ENCODE peak calls at places on chromosomes 4 and X, in six cellular contexts. G is HepG2, S is SK-N-SH, H is K562, I is HCT116, V is H1. E is an unnamed sample.

GRCh38 chrX:13167444-13168207 is 123.2 kb upstream of the FAM9C start:
- DNase-seq in V (no peak), S (peak; percentile 20), I (no peak), H (no peak), G (no peak), E (no peak)

GRCh38 chrX:116198810-116199209 is 28.3 kb downstream of the AGTR2 start:
- DNase-seq in S (no peak), H (no peak), I (no peak), V (no peak), G (peak; percentile 0), E (no peak)

GRCh38 chr4:158254328-158254727 is 44.0 kb downstream of the TMEM144 start:
- DNase-seq in S (no peak), G (no peak), I (no peak), H (no peak), V (no peak), E (no peak)

GRCh38 chr4:67881226-67881625 is 2.6 kb downstream of the TMPRSS11D start:
- DNase-seq in S (no peak), H (no peak), G (no peak), I (no peak), V (no peak), E (no peak)

GRCh38 chrX:19799319-19800182 is 87.8 kb downstream of the SH3KBP1 start:
- DNase-seq in I (no peak), V (no peak), G (no peak), S (no peak), H (no peak), E (no peak)

GRCh38 chrX:16771483-16772398 is 14.5 kb upstream of the TXLNG start:
- DNase-seq in S (peak; percentile 44), I (peak; percentile 81), G (peak; percentile 86), H (peak; percentile 56), V (peak; percentile 44), E (peak; percentile 20)

GRCh38 chr4:184196730-184197355 is 20.8 kb downstream of the ENPP6 start:
- DNase-seq in H (no peak), V (no peak), G (no peak), I (no peak), S (no peak), E (no peak)

GRCh38 chrX:38899650-38900049 is 98.4 kb downstream of the MID1IP1 start:
- DNase-seq in S (no peak), G (no peak), I (no peak), H (no peak), V (no peak), E (no peak)

GRCh38 chrX:155134255-155134654 is 62.9 kb downstream of the BRCC3 start:
- DNase-seq in G (no peak), H (no peak), I (no peak), S (no peak), V (no peak), E (no peak)

GRCh38 chr4:83285022-83285387 is 407 bp upstream of the COQ2 start:
- DNase-seq in V (no peak), I (no peak), S (peak; percentile 23), H (no peak), G (no peak), E (no peak)

GRCh38 chrX:67622053-67622452 is 78.2 kb downstream of the AR start:
- DNase-seq in G (no peak), I (no peak), S (no peak), V (no peak), H (no peak), E (no peak)

GRCh38 chrX:129957241-129958099 is 25.0 kb upstream of the BCORL1 start:
- DNase-seq in G (no peak), I (peak; percentile 15), S (peak; percentile 84), H (peak; percentile 80), V (no peak), E (no peak)

GRCh38 chr4:108881190-108881589 is 118.3 kb upstream of the ETNPPL start:
- DNase-seq in S (no peak), I (no peak), V (no peak), G (no peak), H (no peak), E (no peak)

GRCh38 chr4:6504900-6505496 is 32.6 kb upstream of the PPP2R2C start:
- DNase-seq in V (no peak), I (no peak), G (no peak), S (no peak), H (no peak), E (no peak)

GRCh38 chrX:19514791-19515614 is at the start of gene MAP3K15:
- DNase-seq in S (peak; percentile 74), G (peak; percentile 13), V (peak; percentile 56), H (peak; percentile 31), I (no peak), E (no peak)

GRCh38 chrX:44314259-44314734 is 29.2 kb downstream of the EFHC2 start:
- DNase-seq in G (no peak), V (no peak), I (no peak), H (peak; percentile 89), S (peak; percentile 19), E (no peak)

GRCh38 chr4:169159614-169160013 is 111.1 kb downstream of the SH3RF1 start:
- DNase-seq in G (no peak), H (no peak), I (no peak), S (no peak), V (no peak), E (no peak)

GRCh38 chrX:24647257-24648058 is at the start of gene PCYT1B:
- DNase-seq in I (no peak), V (peak; percentile 66), G (no peak), S (peak; percentile 74), H (peak; percentile 56), E (no peak)

GRCh38 chr4:16157609-16158503 is 68.4 kb downstream of the TAPT1 start:
- DNase-seq in V (no peak), H (no peak), G (peak; percentile 26), S (no peak), I (no peak), E (no peak)

GRCh38 chrX:130691576-130691975 is 211.4 kb downstream of the ENOX2 start:
- DNase-seq in G (no peak), V (no peak), I (no peak), H (no peak), S (no peak), E (no peak)

DNA sequence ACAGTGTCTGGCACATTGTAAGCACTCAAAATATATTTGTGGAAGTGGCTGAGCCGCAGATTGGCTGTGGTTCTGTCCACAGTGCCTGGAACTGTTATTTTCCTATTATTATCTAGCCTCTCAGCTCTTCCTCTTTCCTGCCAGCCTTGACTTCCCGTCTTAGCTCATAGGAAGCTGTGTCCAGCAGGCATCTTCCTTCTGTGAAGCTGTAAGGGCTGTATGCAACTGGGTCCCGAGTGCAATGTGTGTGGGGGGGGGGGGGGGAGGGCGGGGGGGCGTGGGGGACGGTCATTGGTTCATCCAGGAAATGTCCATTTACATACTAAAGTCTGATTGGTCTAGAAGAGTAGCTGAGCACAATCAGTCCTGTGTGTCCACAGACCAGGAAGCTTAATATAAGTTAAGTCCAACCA is 210.7 kb downstream of the PDGFRA start:
- DNase-seq in G (no peak), V (no peak), H (peak; percentile 18), S (peak; percentile 65), I (no peak), E (no peak)
- TF ChIP-seq SIN3A in G (no peak), V (no peak), H (no peak), S (no peak), I (no peak), E (no peak)

DNA sequence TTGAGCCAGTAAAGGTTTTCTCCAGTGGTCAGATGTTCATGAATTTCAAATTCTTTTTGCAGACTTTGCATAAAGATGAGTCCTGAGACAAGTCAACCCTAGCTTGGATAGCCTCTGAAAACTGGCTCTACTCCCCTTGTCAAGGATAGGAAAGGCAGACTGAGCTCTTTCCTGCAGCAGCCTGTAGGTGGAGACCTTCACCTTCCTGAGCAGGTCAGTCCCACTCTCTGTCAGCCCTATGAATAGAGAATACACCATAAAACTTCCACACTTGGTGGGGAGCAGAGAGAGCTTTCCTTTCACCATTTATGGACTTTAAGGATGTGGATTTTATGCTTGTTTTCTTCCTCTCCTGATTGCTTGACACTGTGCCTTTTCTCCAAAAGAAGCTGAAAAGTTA is 41.9 kb downstream of the PCDH19 start:
- DNase-seq in G (peak; percentile 0), S (peak; percentile 21), I (peak; percentile 4), H (no peak), V (no peak), E (peak; percentile 8)
- TF ChIP-seq CTCF in G (peak; percentile 63), S (peak; percentile 43), I (peak; percentile 44), H (peak; percentile 30), V (peak; percentile 67), E (peak; percentile 61)

GRCh38 chrX:77946571-77946970 is 22.9 kb downstream of the PGAM4 start:
- DNase-seq in S (no peak), V (no peak), H (no peak), I (no peak), G (no peak), E (no peak)
- H3K4me3 ChIP-seq in S (no peak overlapping the region), V (no peak overlapping the region), H (no peak overlapping the region), I (no peak overlapping the region), G (no peak overlapping the region), E (no peak overlapping the region)

DNA sequence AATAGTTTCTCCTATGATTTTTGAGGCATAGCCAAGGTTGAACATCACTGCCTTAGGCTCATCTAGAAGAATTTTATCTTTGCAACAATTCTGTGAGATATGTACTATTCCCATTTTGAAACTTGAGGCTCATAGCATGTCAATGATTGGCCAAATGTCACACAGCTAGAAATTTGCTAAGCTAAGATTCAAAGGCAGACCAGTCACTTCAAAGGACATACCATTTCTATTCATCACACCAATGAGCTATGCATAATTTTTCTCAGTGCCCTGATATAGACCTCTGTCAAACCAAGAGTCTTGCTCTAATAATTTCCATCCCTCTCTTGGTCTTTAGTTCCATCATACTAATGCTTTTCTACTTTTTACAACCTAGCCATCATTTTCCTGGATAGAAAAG is 27.6 kb upstream of the SERTM2 start:
- DNase-seq in I (no peak), G (no peak), S (no peak), H (no peak), V (no peak), E (no peak)
- TF ChIP-seq SIN3A in I (no peak), G (no peak), S (no peak), H (no peak), V (no peak), E (no peak)

GRCh38 chr4:17667653-17668201 is 53.3 kb downstream of the MED28 start:
- DNase-seq in V (no peak), S (no peak), H (no peak), G (no peak), I (no peak), E (no peak)
- TF ChIP-seq CTCF in V (no peak), S (no peak), H (no peak), G (no peak), I (no peak), E (no peak)

E was measured in Panc1.